ENCODE peak calls at places on chromosomes 11 and 22, in eight cellular contexts. B is stimulated activated CD8-positive, alpha-beta memory T cell treated with anti-CD3 and anti-CD28 coated beads, Interleukin-12 subunit alpha, Interleukin-12 subunit beta, amount 100 ng/mL, for 1 hour; R is EL; Z is neural crest cell; Q is left colon; P is activated T-helper 9 cell treated with anti-CD3 and anti-CD28 coated beads, Interleukin-2, amount 50 U/mL, for 16 hours; O is stimulated activated CD4-positive, alpha-beta T cell treated with anti-CD3 and anti-CD28 coated beads, Interleukin-12 subunit alpha, Interleukin-12 subunit beta, amount 100 ng/mL, for 4 hours; Y is activated CD4-positive, alpha-beta memory T cell treated with anti-CD3 and anti-CD28 coated beads for 36 hours. V is an unnamed sample.

GRCh38 chr11:8038393-8038792 is 42.6 kb upstream of the TUB start:
- DNase-seq in B (no peak), R (no peak), Z (peak; percentile 49), Q (no peak), P (no peak), O (no peak), Y (no peak), V (no peak)

GRCh38 chr11:128784059-128784804 is 82.9 kb downstream of the KCNJ1 start:
- DNase-seq in B (no peak), R (no peak), Z (no peak), Q (no peak), P (no peak), O (no peak), Y (no peak), V (no peak)

GRCh38 chr11:66313321-66314185 is 3.3 kb downstream of the CD248 start:
- DNase-seq in B (no peak), R (peak; percentile 59), Z (no peak), Q (peak; percentile 54), P (no peak), O (no peak), Y (no peak), V (no peak)

GRCh38 chr11:114774599-114775365 is 96.5 kb downstream of the NXPE2 start:
- DNase-seq in B (no peak), R (peak; percentile 21), Z (peak; percentile 79), Q (peak; percentile 33), P (no peak), O (no peak), Y (peak; percentile 33), V (peak; percentile 67)

GRCh38 chr11:15988693-15989231 is 367.6 kb downstream of the SOX6 start:
- DNase-seq in B (no peak), R (no peak), Z (peak; percentile 18), Q (no peak), P (no peak), O (no peak), Y (no peak), V (no peak)

GRCh38 chr11:124752471-124753100 is 531 bp upstream of the VSIG2 start:
- DNase-seq in B (no peak), R (no peak), Z (no peak), Q (no peak), P (no peak), O (no peak), Y (no peak), V (no peak)

GRCh38 chr11:76208829-76209670 is 2.7 kb upstream of the WNT11 start:
- DNase-seq in B (peak; percentile 58), R (peak; percentile 62), Z (peak; percentile 77), Q (peak; percentile 85), P (peak; percentile 72), O (peak; percentile 77), Y (peak; percentile 82), V (peak; percentile 73)

GRCh38 chr11:119779195-119780071 is 50.4 kb upstream of the NECTIN1 start:
- DNase-seq in B (no peak), R (no peak), Z (no peak), Q (no peak), P (no peak), O (no peak), Y (no peak), V (no peak)

GRCh38 chr11:75272821-75273301 is 32.3 kb downstream of the TPBGL start:
- DNase-seq in B (no peak), R (no peak), Z (no peak), Q (no peak), P (no peak), O (no peak), Y (no peak), V (no peak)

GRCh38 chr11:65906602-65907001 is 6.4 kb upstream of the FOSL1 start:
- DNase-seq in B (no peak), R (no peak), Z (no peak), Q (no peak), P (no peak), O (no peak), Y (no peak), V (peak; percentile 54)

GRCh38 chr11:93753241-93753640 is 11.8 kb downstream of the C11orf54 start:
- DNase-seq in B (no peak), R (no peak), Z (no peak), Q (no peak), P (no peak), O (no peak), Y (no peak), V (no peak)

GRCh38 chr11:96161271-96162089 is 181.5 kb downstream of the MAML2 start:
- DNase-seq in B (no peak), R (peak; percentile 70), Z (no peak), Q (no peak), P (no peak), O (no peak), Y (no peak), V (peak; percentile 58)

GRCh38 chr22:46673205-46673604 is 53.0 kb downstream of the GRAMD4 start:
- DNase-seq in B (no peak), R (no peak), Z (no peak), Q (no peak), P (no peak), O (no peak), Y (peak; percentile 34), V (no peak)

GRCh38 chr11:70842701-70843100 is 409.7 kb downstream of the SHANK2 start:
- DNase-seq in B (no peak), R (no peak), Z (no peak), Q (no peak), P (no peak), O (no peak), Y (no peak), V (no peak)

GRCh38 chr11:118436639-118437045 is 350 bp downstream of the KMT2A start:
- DNase-seq in B (no peak), R (peak; percentile 41), Z (peak; percentile 9), Q (peak; percentile 51), P (peak; percentile 41), O (no peak), Y (peak; percentile 64), V (peak; percentile 15)

GRCh38 chr11:48024635-48025071 is 44.3 kb downstream of the PTPRJ start:
- DNase-seq in B (no peak), R (no peak), Z (no peak), Q (no peak), P (no peak), O (no peak), Y (no peak), V (no peak)

GRCh38 chr22:29154364-29155048 is 51.2 kb upstream of the EMID1 start:
- DNase-seq in B (peak; percentile 25), R (peak; percentile 65), Z (peak; percentile 94), Q (peak; percentile 68), P (peak; percentile 64), O (peak; percentile 55), Y (peak; percentile 83), V (peak; percentile 64)

GRCh38 chr22:38318792-38319773 is 1.9 kb upstream of the CSNK1E start:
- DNase-seq in B (no peak), R (no peak), Z (no peak), Q (no peak), P (no peak), O (no peak), Y (no peak), V (no peak)

GRCh38 chr11:2296913-2297622 is 4.7 kb downstream of the C11orf21 start:
- DNase-seq in B (no peak), R (no peak), Z (no peak), Q (peak; percentile 2), P (no peak), O (no peak), Y (peak; percentile 6), V (no peak)

GRCh38 chr11:75867778-75868374 is 52.9 kb downstream of the UVRAG start:
- DNase-seq in B (peak; percentile 37), R (peak; percentile 47), Z (peak; percentile 54), Q (peak; percentile 48), P (no peak), O (peak; percentile 21), Y (peak; percentile 22), V (peak; percentile 85)

GRCh38 chr11:10770626-10771254 is 19.7 kb downstream of the CTR9 start:
- DNase-seq in B (no peak), R (peak; percentile 54), Z (peak; percentile 39), Q (peak; percentile 60), P (no peak), O (no peak), Y (peak; percentile 41), V (peak; percentile 72)

GRCh38 chr22:24482586-24482985 is 12.5 kb upstream of the UPB1 start:
- DNase-seq in B (no peak), R (peak; percentile 77), Z (no peak), Q (no peak), P (no peak), O (no peak), Y (no peak), V (peak; percentile 18)

GRCh38 chr11:876550-876949 is 33.9 kb downstream of the TSPAN4 start:
- DNase-seq in B (no peak), R (no peak), Z (no peak), Q (no peak), P (no peak), O (no peak), Y (no peak), V (no peak)

GRCh38 chr11:125464671-125465070 is 31.4 kb downstream of the FEZ1 start:
- DNase-seq in B (no peak), R (no peak), Z (no peak), Q (no peak), P (no peak), O (no peak), Y (no peak), V (no peak)

GRCh38 chr11:8382436-8383053 is 118.9 kb upstream of the LMO1 start:
- DNase-seq in B (no peak), R (peak; percentile 69), Z (no peak), Q (no peak), P (no peak), O (no peak), Y (no peak), V (peak; percentile 24)

GRCh38 chr11:111605681-111606080 is 3.4 kb downstream of the SIK2 start:
- DNase-seq in B (no peak), R (no peak), Z (no peak), Q (no peak), P (no peak), O (no peak), Y (no peak), V (no peak)

GRCh38 chr11:120236169-120237107 is 3.5 kb upstream of the POU2F3 start:
- DNase-seq in B (no peak), R (peak; percentile 45), Z (no peak), Q (no peak), P (no peak), O (no peak), Y (no peak), V (peak; percentile 71)

GRCh38 chr22:46025225-46025972 is 48.4 kb upstream of the WNT7B start:
- DNase-seq in B (no peak), R (no peak), Z (no peak), Q (peak; percentile 4), P (no peak), O (no peak), Y (no peak), V (no peak)

GRCh38 chr11:44275241-44275640 is 34.7 kb downstream of the ALX4 start:
- DNase-seq in B (no peak), R (no peak), Z (no peak), Q (no peak), P (no peak), O (no peak), Y (no peak), V (no peak)